ENCODE peak calls at places on chromosome 11, in four cellular contexts. One of them, this sample, is unnamed.

GRCh38 chr11:47980093-47980906 is at the start of gene PTPRJ:
- DNase-seq in HepG2: no peak
- DNase-seq in K562: peak
- DNase-seq in GM12878: no peak
- DNase-seq in this sample: peak

GRCh38 chr11:118156531-118157185 is 4.0 kb upstream of the SCN4B start:
- DNase-seq in K562: peak
- DNase-seq in HepG2: no peak
- DNase-seq in GM12878: no peak
- DNase-seq in this sample: peak

GRCh38 chr11:111459506-111460270 is 52.5 kb downstream of the BTG4 start:
- DNase-seq in K562: no peak
- DNase-seq in GM12878: no peak
- DNase-seq in HepG2: peak
- DNase-seq in this sample: no peak

GRCh38 chr11:2459016-2459725 is 14.4 kb downstream of the KCNQ1 start:
- DNase-seq in HepG2: no peak
- DNase-seq in K562: no peak
- DNase-seq in GM12878: no peak
- DNase-seq in this sample: no peak

GRCh38 chr11:122817121-122817520 is 21.2 kb upstream of the CRTAM start:
- DNase-seq in K562: no peak
- DNase-seq in HepG2: no peak
- DNase-seq in GM12878: no peak
- DNase-seq in this sample: no peak

GRCh38 chr11:115215694-115216615 is 288.3 kb downstream of the CADM1 start:
- DNase-seq in GM12878: no peak
- DNase-seq in HepG2: peak
- DNase-seq in K562: no peak
- DNase-seq in this sample: peak

GRCh38 chr11:30244255-30244654 is 13.4 kb downstream of the FSHB start:
- DNase-seq in K562: no peak
- DNase-seq in HepG2: no peak
- DNase-seq in GM12878: no peak
- DNase-seq in this sample: no peak

GRCh38 chr11:124198852-124199389 is 15.8 kb downstream of the OR10D3 start:
- DNase-seq in GM12878: no peak
- DNase-seq in K562: no peak
- DNase-seq in HepG2: no peak
- DNase-seq in this sample: no peak

GRCh38 chr11:131867457-131868257 is 497.2 kb downstream of the NTM start:
- DNase-seq in HepG2: peak
- DNase-seq in K562: no peak
- DNase-seq in GM12878: no peak
- DNase-seq in this sample: peak

GRCh38 chr11:109106201-109106906 is 315.6 kb upstream of the C11orf87 start:
- DNase-seq in GM12878: no peak
- DNase-seq in HepG2: no peak
- DNase-seq in K562: no peak
- DNase-seq in this sample: no peak

GRCh38 chr11:93249437-93250210 is 51.8 kb upstream of the SLC36A4 start:
- DNase-seq in K562: no peak
- DNase-seq in GM12878: no peak
- DNase-seq in HepG2: no peak
- DNase-seq in this sample: no peak

GRCh38 chr11:110141812-110142211 is 48.6 kb downstream of the ZC3H12C start:
- DNase-seq in K562: no peak
- DNase-seq in GM12878: no peak
- DNase-seq in HepG2: no peak
- DNase-seq in this sample: no peak

GRCh38 chr11:61106906-61107470 is 4.7 kb downstream of the CD5 start:
- DNase-seq in HepG2: no peak
- DNase-seq in K562: no peak
- DNase-seq in GM12878: no peak
- DNase-seq in this sample: no peak

GRCh38 chr11:85965202-85965601 is 103.7 kb downstream of the PICALM start:
- DNase-seq in K562: no peak
- DNase-seq in HepG2: no peak
- DNase-seq in GM12878: no peak
- DNase-seq in this sample: no peak

GRCh38 chr11:32113637-32114203 is 22.8 kb downstream of the RCN1 start:
- DNase-seq in HepG2: no peak
- DNase-seq in GM12878: no peak
- DNase-seq in K562: no peak
- DNase-seq in this sample: no peak

GRCh38 chr11:47672283-47672730 is 29.9 kb upstream of the MTCH2 start:
- DNase-seq in HepG2: no peak
- DNase-seq in K562: no peak
- DNase-seq in GM12878: no peak
- DNase-seq in this sample: no peak

GRCh38 chr11:134843735-134844134 is 431.7 kb upstream of the B3GAT1 start:
- DNase-seq in HepG2: no peak
- DNase-seq in GM12878: no peak
- DNase-seq in K562: no peak
- DNase-seq in this sample: no peak

GRCh38 chr11:44556735-44557409 is 8.6 kb upstream of the CD82 start:
- DNase-seq in GM12878: peak
- DNase-seq in K562: no peak
- DNase-seq in HepG2: peak
- DNase-seq in this sample: no peak

GRCh38 chr11:13329670-13330401 is 52.2 kb downstream of the BMAL1 start:
- DNase-seq in K562: no peak
- DNase-seq in HepG2: no peak
- DNase-seq in GM12878: no peak
- DNase-seq in this sample: no peak

GRCh38 chr11:12746593-12747097 is 72.4 kb downstream of the TEAD1 start:
- DNase-seq in K562: peak
- DNase-seq in GM12878: no peak
- DNase-seq in HepG2: peak
- DNase-seq in this sample: peak

GRCh38 chr11:122319842-122320555 is 204.0 kb upstream of the BLID start:
- DNase-seq in HepG2: no peak
- DNase-seq in GM12878: no peak
- DNase-seq in K562: no peak
- DNase-seq in this sample: no peak

GRCh38 chr11:102971766-102972165 is 16.2 kb upstream of the MMP13 start:
- DNase-seq in GM12878: no peak
- DNase-seq in HepG2: no peak
- DNase-seq in K562: no peak
- DNase-seq in this sample: no peak

GRCh38 chr11:975824-976223 is 50.2 kb downstream of the AP2A2 start:
- DNase-seq in HepG2: peak
- DNase-seq in K562: peak
- DNase-seq in GM12878: no peak
- DNase-seq in this sample: peak

GRCh38 chr11:44634401-44635281 is 69.2 kb downstream of the CD82 start:
- DNase-seq in HepG2: no peak
- DNase-seq in K562: peak
- DNase-seq in GM12878: no peak
- DNase-seq in this sample: peak

GRCh38 chr11:28697920-28698827 is 590.0 kb downstream of the METTL15 start:
- DNase-seq in GM12878: no peak
- DNase-seq in HepG2: peak
- DNase-seq in K562: peak
- DNase-seq in this sample: peak

GRCh38 chr11:34640050-34640971 is 19.4 kb downstream of the EHF start:
- DNase-seq in HepG2: peak
- DNase-seq in K562: no peak
- DNase-seq in GM12878: no peak
- DNase-seq in this sample: no peak
- TF ChIP-seq BHLHE40 in HepG2: no peak
- TF ChIP-seq BHLHE40 in K562: no peak
- TF ChIP-seq BHLHE40 in GM12878: no peak
- TF ChIP-seq BHLHE40 in this sample: no peak

DNA sequence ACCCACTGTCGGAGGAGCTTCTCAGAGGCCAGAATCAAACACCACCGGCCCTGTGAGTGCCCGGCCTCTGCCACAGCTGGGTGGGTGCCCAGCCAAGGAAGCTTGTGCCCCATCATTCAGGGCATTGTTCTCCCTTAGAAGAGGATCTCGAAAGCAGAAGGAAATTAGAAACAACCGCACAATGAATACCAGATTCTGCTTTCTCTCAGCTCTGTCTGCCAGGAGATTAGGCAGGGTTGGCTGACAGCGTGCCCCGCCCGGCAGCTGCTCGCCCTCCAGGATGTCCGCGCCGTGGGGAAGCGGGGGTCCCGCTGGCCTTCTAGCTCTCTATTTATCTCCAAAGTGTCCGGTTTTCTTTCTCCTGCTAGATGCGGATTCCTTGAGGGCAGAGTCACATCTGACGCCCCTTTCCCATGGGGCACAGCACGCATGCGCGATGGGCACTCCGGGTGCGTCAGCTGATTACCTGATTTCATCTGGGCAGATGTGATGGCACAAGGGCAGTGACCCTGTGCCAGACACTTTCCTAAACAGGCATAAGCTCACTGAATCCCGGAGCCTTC is 25.5 kb downstream of the SCGB1A1 start:
- DNase-seq in GM12878: peak
- DNase-seq in HepG2: no peak
- DNase-seq in K562: no peak
- DNase-seq in this sample: no peak
- TF ChIP-seq FOXM1 in GM12878: no peak
- TF ChIP-seq FOXM1 in HepG2: no peak
- TF ChIP-seq FOXM1 in K562: no peak
- TF ChIP-seq FOXM1 in this sample: no peak

GRCh38 chr11:125618383-125618782 is 6.6 kb upstream of the CHEK1 start:
- DNase-seq in HepG2: no peak
- DNase-seq in K562: no peak
- DNase-seq in GM12878: no peak
- DNase-seq in this sample: no peak
- TF ChIP-seq FOXK2 in HepG2: no peak
- TF ChIP-seq FOXK2 in K562: no peak
- TF ChIP-seq FOXK2 in GM12878: no peak
- TF ChIP-seq FOXK2 in this sample: no peak

GRCh38 chr11:64861227-64861970 is 16.9 kb upstream of the CDC42BPG start:
- DNase-seq in HepG2: no peak
- DNase-seq in K562: no peak
- DNase-seq in GM12878: no peak
- DNase-seq in this sample: no peak
- TF ChIP-seq BHLHE40 in HepG2: no peak
- TF ChIP-seq BHLHE40 in K562: no peak
- TF ChIP-seq BHLHE40 in GM12878: no peak
- TF ChIP-seq BHLHE40 in this sample: no peak

DNA sequence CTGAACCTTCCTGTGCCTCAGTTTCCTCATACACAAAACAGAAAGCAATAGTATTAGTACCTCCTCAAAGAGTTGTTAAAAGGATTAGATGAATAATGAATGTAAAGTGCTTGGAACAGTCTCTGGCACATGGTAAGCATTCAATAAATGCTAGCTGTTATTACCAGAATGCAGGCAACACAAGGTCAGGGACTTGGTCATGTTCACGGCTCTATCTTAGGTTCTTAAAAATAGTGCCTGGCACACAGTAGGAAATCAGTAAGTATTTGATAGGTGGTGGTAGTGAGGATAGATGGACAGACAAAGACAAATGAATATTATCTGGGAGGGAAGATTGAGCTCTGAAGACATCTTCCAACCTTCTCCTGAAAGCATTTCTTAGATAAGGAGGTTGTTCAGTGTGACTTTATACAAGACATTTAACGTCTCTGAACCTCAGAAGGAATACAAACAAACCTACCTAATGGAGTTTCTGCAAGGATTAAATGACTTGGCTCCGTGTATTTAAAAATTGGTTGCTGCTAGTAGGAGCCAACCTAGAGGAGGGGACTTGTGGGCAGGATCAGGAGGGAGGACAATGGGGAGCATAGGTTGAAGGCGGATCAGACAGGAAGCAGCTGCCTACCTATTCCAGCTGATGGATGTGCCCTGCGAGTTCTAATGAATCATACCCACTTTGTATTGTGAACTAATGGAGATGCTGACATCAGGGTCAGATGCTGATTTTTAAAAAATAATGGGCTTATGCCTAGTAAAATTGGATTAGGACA is 94.1 kb downstream of the DBX1 start:
- DNase-seq in K562: no peak
- DNase-seq in HepG2: no peak
- DNase-seq in GM12878: no peak
- DNase-seq in this sample: no peak
- TF ChIP-seq FOXM1 in K562: no peak
- TF ChIP-seq FOXM1 in HepG2: no peak
- TF ChIP-seq FOXM1 in GM12878: no peak
- TF ChIP-seq FOXM1 in this sample: no peak

DNA sequence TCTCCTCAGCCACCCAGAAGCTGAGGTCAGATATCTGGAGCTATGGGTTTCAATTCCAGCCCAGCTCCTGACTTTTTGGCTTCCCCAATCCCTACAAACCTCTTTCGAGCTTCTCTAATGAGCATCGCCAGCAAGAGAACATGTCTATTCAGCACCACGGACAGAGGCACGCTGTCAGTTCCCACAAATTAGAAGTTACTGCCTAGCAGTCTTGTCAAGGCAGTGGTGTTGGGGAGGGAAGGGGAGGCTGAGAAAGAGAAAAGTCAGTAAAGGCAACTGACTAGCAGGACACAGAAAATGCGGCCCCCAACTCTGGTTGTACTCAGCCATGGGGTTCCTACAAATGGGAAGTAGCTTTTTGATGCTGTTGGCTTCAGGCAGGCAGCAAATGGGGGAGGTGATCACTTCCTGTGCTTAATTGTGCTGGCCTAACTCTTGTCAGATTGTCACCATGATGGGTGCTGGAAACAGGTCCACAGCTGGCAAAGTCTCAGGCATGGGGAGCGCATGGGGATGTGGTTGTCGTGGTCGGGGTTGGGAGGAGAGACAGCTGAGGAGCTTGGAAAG is 205.9 kb downstream of the ST3GAL4 start:
- DNase-seq in GM12878: no peak
- DNase-seq in HepG2: peak
- DNase-seq in K562: peak
- DNase-seq in this sample: peak
- TF ChIP-seq FOXK2 in GM12878: no peak
- TF ChIP-seq FOXK2 in HepG2: no peak
- TF ChIP-seq FOXK2 in K562: no peak
- TF ChIP-seq FOXK2 in this sample: no peak

GRCh38 chr11:121066623-121067022 is 34.4 kb upstream of the TECTA start:
- DNase-seq in GM12878: no peak
- DNase-seq in HepG2: no peak
- DNase-seq in K562: no peak
- DNase-seq in this sample: no peak

GRCh38 chr11:121067026-121067425 is 34.0 kb upstream of the TECTA start:
- DNase-seq in K562: no peak
- DNase-seq in GM12878: no peak
- DNase-seq in HepG2: no peak
- DNase-seq in this sample: no peak

GRCh38 chr11:121067453-121067852 is 33.6 kb upstream of the TECTA start:
- DNase-seq in GM12878: no peak
- DNase-seq in HepG2: peak
- DNase-seq in K562: no peak
- DNase-seq in this sample: no peak

GRCh38 chr11:121059605-121060004 is 35.7 kb downstream of the TBCEL start:
- DNase-seq in GM12878: peak
- DNase-seq in HepG2: no peak
- DNase-seq in K562: no peak
- DNase-seq in this sample: no peak

DNA sequence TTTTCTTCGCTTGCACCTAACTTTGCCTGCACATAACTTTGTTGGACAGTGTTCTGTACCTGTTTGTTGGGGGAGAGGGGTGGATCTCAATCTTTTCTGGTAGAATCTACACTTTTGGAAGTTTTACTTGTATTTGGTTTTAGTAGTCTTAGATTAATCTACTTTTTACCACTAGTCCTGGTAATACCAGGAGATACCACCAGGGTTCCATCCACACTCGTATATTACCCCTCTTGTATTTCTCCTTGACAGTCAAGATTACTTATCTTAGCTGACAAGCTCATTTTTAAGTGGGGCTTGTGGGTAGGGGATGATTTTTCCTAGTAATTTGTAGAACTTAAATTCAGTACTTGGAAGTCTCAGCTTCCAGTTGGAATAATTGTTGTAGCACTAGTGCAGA is 37.3 kb upstream of the TECTA start:
- DNase-seq in K562: peak
- DNase-seq in HepG2: peak
- DNase-seq in GM12878: no peak
- DNase-seq in this sample: peak
- TF ChIP-seq BHLHE40 in K562: no peak
- TF ChIP-seq BHLHE40 in HepG2: no peak
- TF ChIP-seq BHLHE40 in GM12878: no peak
- TF ChIP-seq BHLHE40 in this sample: no peak

This sample was measured in HEK293T.